ENCODE peak calls at places on chromosomes 4 and X, in four cellular contexts. One of them, this sample, is unnamed.

GRCh38 chrX:26922278-26922677 is 540.9 kb downstream of the PPP4R3C start:
- DNase-seq in GM12878: no peak
- DNase-seq in HepG2: no peak
- DNase-seq in H1: no peak
- DNase-seq in this sample: no peak

GRCh38 chrX:4225086-4225485 is 511.6 kb upstream of the PRKX start:
- DNase-seq in H1: no peak
- DNase-seq in GM12878: no peak
- DNase-seq in HepG2: no peak
- DNase-seq in this sample: no peak

GRCh38 chrX:24149346-24150050 is at the start of gene ZFX:
- DNase-seq in HepG2: peak
- DNase-seq in GM12878: no peak
- DNase-seq in H1: peak
- DNase-seq in this sample: peak

GRCh38 chrX:150813922-150814321 is 84.5 kb downstream of the CD99L2 start:
- DNase-seq in H1: no peak
- DNase-seq in GM12878: no peak
- DNase-seq in HepG2: no peak
- DNase-seq in this sample: no peak

GRCh38 chrX:140712413-140713173 is 3.0 kb downstream of the LINC00632 start:
- DNase-seq in GM12878: no peak
- DNase-seq in HepG2: no peak
- DNase-seq in H1: peak
- DNase-seq in this sample: no peak

GRCh38 chr4:23747131-23747752 is 142.6 kb downstream of the PPARGC1A start:
- DNase-seq in H1: no peak
- DNase-seq in HepG2: no peak
- DNase-seq in GM12878: no peak
- DNase-seq in this sample: no peak

GRCh38 chrX:128781506-128781905 is 729.3 kb upstream of the ACTRT1 start:
- DNase-seq in H1: peak
- DNase-seq in GM12878: no peak
- DNase-seq in HepG2: peak
- DNase-seq in this sample: no peak

GRCh38 chrX:1749499-1749898 is 134.6 kb downstream of the ASMT start:
- DNase-seq in GM12878: no peak
- DNase-seq in HepG2: no peak
- DNase-seq in H1: no peak
- DNase-seq in this sample: no peak

GRCh38 chr4:53116959-53117358 is 248.9 kb downstream of the SCFD2 start:
- DNase-seq in H1: no peak
- DNase-seq in GM12878: no peak
- DNase-seq in HepG2: no peak
- DNase-seq in this sample: no peak

GRCh38 chr4:90958256-90958895 is 831.2 kb downstream of the CCSER1 start:
- DNase-seq in HepG2: no peak
- DNase-seq in H1: no peak
- DNase-seq in GM12878: no peak
- DNase-seq in this sample: no peak

GRCh38 chrX:119647552-119648420 is 41.6 kb upstream of the NKRF start:
- DNase-seq in GM12878: peak
- DNase-seq in H1: no peak
- DNase-seq in HepG2: no peak
- DNase-seq in this sample: peak

GRCh38 chrX:41913476-41913875 is 9.9 kb downstream of the CASK start:
- DNase-seq in HepG2: no peak
- DNase-seq in H1: no peak
- DNase-seq in GM12878: no peak
- DNase-seq in this sample: no peak

GRCh38 chr4:71009796-71010588 is 16.5 kb downstream of the DCK start:
- DNase-seq in HepG2: peak
- DNase-seq in GM12878: no peak
- DNase-seq in H1: no peak
- DNase-seq in this sample: no peak

GRCh38 chr4:25307596-25307995 is 5.0 kb upstream of the ZCCHC4 start:
- DNase-seq in H1: no peak
- DNase-seq in GM12878: no peak
- DNase-seq in HepG2: no peak
- DNase-seq in this sample: no peak

GRCh38 chrX:106670631-106671030 is 55.9 kb upstream of the RNF128 start:
- DNase-seq in HepG2: no peak
- DNase-seq in H1: no peak
- DNase-seq in GM12878: no peak
- DNase-seq in this sample: no peak

GRCh38 chr4:93617596-93617995 is 211.0 kb upstream of the ATOH1 start:
- DNase-seq in GM12878: no peak
- DNase-seq in H1: no peak
- DNase-seq in HepG2: no peak
- DNase-seq in this sample: no peak

GRCh38 chrX:22577181-22577580 is 304.5 kb downstream of the CBLL2 start:
- DNase-seq in GM12878: no peak
- DNase-seq in HepG2: no peak
- DNase-seq in H1: no peak
- DNase-seq in this sample: no peak

GRCh38 chr4:161952382-161952781 is 211.4 kb downstream of the FSTL5 start:
- DNase-seq in HepG2: no peak
- DNase-seq in H1: no peak
- DNase-seq in GM12878: no peak
- DNase-seq in this sample: no peak

GRCh38 chrX:50644496-50644895 is 169.5 kb downstream of the SHROOM4 start:
- DNase-seq in H1: no peak
- DNase-seq in GM12878: no peak
- DNase-seq in HepG2: no peak
- DNase-seq in this sample: no peak
- TF ChIP-seq TAF1 in H1: no peak
- TF ChIP-seq TAF1 in GM12878: no peak
- TF ChIP-seq TAF1 in HepG2: no peak
- TF ChIP-seq TAF1 in this sample: no peak

GRCh38 chr4:38924266-38924827 is 56.7 kb downstream of the FAM114A1 start:
- DNase-seq in HepG2: no peak
- DNase-seq in GM12878: no peak
- DNase-seq in H1: no peak
- DNase-seq in this sample: no peak

GRCh38 chr4:38928886-38929285 is 61.3 kb downstream of the FAM114A1 start:
- DNase-seq in GM12878: no peak
- DNase-seq in H1: no peak
- DNase-seq in HepG2: no peak
- DNase-seq in this sample: no peak

GRCh38 chr4:38926917-38927316 is 59.3 kb downstream of the FAM114A1 start:
- DNase-seq in HepG2: no peak
- DNase-seq in GM12878: no peak
- DNase-seq in H1: no peak
- DNase-seq in this sample: no peak

GRCh38 chr4:38923746-38924145 is 56.1 kb downstream of the FAM114A1 start:
- DNase-seq in GM12878: no peak
- DNase-seq in H1: no peak
- DNase-seq in HepG2: no peak
- DNase-seq in this sample: no peak

DNA sequence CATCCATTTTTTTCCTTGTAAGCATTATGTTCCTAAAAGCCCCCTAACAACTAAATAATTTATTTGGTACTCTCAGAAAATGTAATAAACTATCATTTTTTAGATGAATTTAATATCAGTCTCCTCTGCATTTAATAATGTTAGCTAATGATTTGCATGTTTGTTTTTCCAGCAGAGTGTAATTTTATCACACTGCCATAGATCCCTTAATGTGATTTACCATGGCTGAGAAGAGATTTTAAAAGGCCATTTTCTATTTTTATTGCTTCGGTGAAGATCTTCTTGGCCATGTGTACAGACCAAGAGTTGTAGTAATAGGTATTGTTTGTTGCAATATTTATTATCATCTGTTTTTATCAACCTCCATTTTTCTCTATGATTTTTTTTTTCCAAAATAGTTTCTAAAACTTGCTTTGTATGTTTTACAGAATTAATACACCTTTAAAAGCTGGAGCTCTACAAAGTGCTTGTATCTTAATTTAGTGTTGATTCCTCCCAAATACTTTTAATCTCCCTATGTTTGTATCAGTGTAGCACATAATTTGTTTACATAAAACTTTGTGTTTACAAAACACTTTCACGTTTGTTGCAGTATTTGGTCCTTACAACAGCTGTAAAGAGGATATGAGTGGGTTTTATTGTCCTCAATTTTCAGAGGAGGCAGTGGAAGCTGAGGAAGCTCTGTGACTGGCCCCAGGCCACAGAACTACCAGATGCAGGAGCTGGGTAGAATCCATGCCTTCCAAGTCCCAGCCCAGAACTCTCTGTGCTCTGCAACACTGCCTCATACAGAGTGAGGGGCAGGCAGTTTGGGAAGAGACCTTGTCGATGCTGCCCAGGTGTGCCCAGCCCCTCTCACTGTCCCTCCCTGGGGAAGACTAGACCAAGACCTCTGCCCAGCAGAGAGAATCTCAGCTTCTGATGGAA is 58.1 kb downstream of the FAM114A1 start:
- DNase-seq in H1: no peak
- DNase-seq in HepG2: no peak
- DNase-seq in GM12878: no peak
- DNase-seq in this sample: no peak
- TF ChIP-seq POLR2AphosphoS5 in H1: no peak
- TF ChIP-seq POLR2AphosphoS5 in HepG2: no peak
- TF ChIP-seq POLR2AphosphoS5 in GM12878: no peak
- TF ChIP-seq POLR2AphosphoS5 in this sample: no peak

GRCh38 chrX:30657542-30658238 is 4.5 kb downstream of the GK start:
- DNase-seq in GM12878: no peak
- DNase-seq in H1: no peak
- DNase-seq in HepG2: no peak
- DNase-seq in this sample: no peak

GRCh38 chrX:30653415-30654131 is at the start of gene GK:
- DNase-seq in HepG2: no peak
- DNase-seq in H1: no peak
- DNase-seq in GM12878: no peak
- DNase-seq in this sample: no peak

GRCh38 chrX:30654989-30655607 is 1.9 kb downstream of the GK start:
- DNase-seq in GM12878: no peak
- DNase-seq in HepG2: no peak
- DNase-seq in H1: no peak
- DNase-seq in this sample: no peak

GRCh38 chrX:30649859-30650258 is 3.4 kb upstream of the GK start:
- DNase-seq in GM12878: no peak
- DNase-seq in H1: no peak
- DNase-seq in HepG2: peak
- DNase-seq in this sample: no peak

GRCh38 chrX:30652527-30653414 is 452 bp upstream of the GK start:
- DNase-seq in HepG2: peak
- DNase-seq in GM12878: peak
- DNase-seq in H1: peak
- DNase-seq in this sample: peak
- TF ChIP-seq POLR2A in HepG2: peak
- TF ChIP-seq POLR2A in GM12878: peak
- TF ChIP-seq POLR2A in H1: no peak
- TF ChIP-seq POLR2A in this sample: peak

GRCh38 chr4:159444668-159445067 is 341.8 kb downstream of the RAPGEF2 start:
- DNase-seq in H1: no peak
- DNase-seq in HepG2: no peak
- DNase-seq in GM12878: no peak
- DNase-seq in this sample: no peak

GRCh38 chr4:159445671-159446070 is 342.8 kb downstream of the RAPGEF2 start:
- DNase-seq in GM12878: no peak
- DNase-seq in HepG2: no peak
- DNase-seq in H1: no peak
- DNase-seq in this sample: no peak

GRCh38 chr4:159447296-159447695 is 344.4 kb downstream of the RAPGEF2 start:
- DNase-seq in H1: no peak
- DNase-seq in GM12878: no peak
- DNase-seq in HepG2: no peak
- DNase-seq in this sample: no peak

GRCh38 chr4:159443975-159444374 is 341.1 kb downstream of the RAPGEF2 start:
- DNase-seq in HepG2: no peak
- DNase-seq in GM12878: no peak
- DNase-seq in H1: no peak
- DNase-seq in this sample: no peak

GRCh38 chr4:159446266-159446976 is 343.5 kb downstream of the RAPGEF2 start:
- DNase-seq in HepG2: peak
- DNase-seq in GM12878: peak
- DNase-seq in H1: peak
- DNase-seq in this sample: peak
- TF ChIP-seq TAF1 in HepG2: no peak
- TF ChIP-seq TAF1 in GM12878: no peak
- TF ChIP-seq TAF1 in H1: no peak
- TF ChIP-seq TAF1 in this sample: no peak

This sample was measured in GM12892.